ENCODE peak calls at places on chromosomes 2 and 18, in ten cellular contexts. Q is A172, T is tibial nerve, S is HL-60, N is iris pigment epithelial cell, X is NCI-H1930, R is COR-L47, A is endodermal cell, D is psoas muscle, I is LoVo. C is an unnamed sample.

GRCh38 chr18:789397-789796 is 22.6 kb downstream of the YES1 start:
- DNase-seq in Q (no peak), T (no peak), S (no peak), N (no peak), X (no peak), R (no peak), A (no peak), D (no peak), I (no peak), C (no peak)

GRCh38 chr2:232239956-232240681 is 138.4 kb upstream of the ALPP start:
- DNase-seq in Q (no peak), T (no peak), S (no peak), N (peak), X (no peak), R (no peak), A (no peak), D (no peak), I (no peak), C (no peak)

GRCh38 chr2:231191896-231192872 is 6.2 kb upstream of the ARMC9 start:
- DNase-seq in Q (peak), T (peak), S (no peak), N (peak), X (peak), R (no peak), A (peak), D (peak), I (no peak), C (no peak)

GRCh38 chr2:39516347-39517101 is 79.4 kb upstream of the MAP4K3 start:
- DNase-seq in Q (no peak), T (no peak), S (no peak), N (peak), X (no peak), R (peak), A (peak), D (peak), I (no peak), C (no peak)

GRCh38 chr2:215626812-215627281 is 191.0 kb upstream of the FN1 start:
- DNase-seq in Q (peak), T (no peak), S (no peak), N (peak), X (no peak), R (no peak), A (no peak), D (no peak), I (no peak), C (no peak)

GRCh38 chr2:84924173-84925106 is 19.0 kb downstream of the TMSB10 start:
- DNase-seq in Q (peak), T (no peak), S (no peak), N (peak), X (no peak), R (no peak), A (no peak), D (no peak), I (no peak), C (no peak)

GRCh38 chr2:14189929-14190328 is 442.6 kb upstream of the LRATD1 start:
- DNase-seq in Q (peak), T (no peak), S (no peak), N (peak), X (no peak), R (no peak), A (no peak), D (no peak), I (no peak), C (no peak)

GRCh38 chr2:50491541-50492114 is 540.3 kb downstream of the NRXN1 start:
- DNase-seq in Q (peak), T (no peak), S (no peak), N (peak), X (no peak), R (peak), A (peak), D (no peak), I (peak), C (peak)

GRCh38 chr18:37362158-37362890 is 203.3 kb downstream of the CELF4 start:
- DNase-seq in Q (no peak), T (no peak), S (no peak), N (no peak), X (no peak), R (peak), A (peak), D (no peak), I (no peak), C (no peak)

GRCh38 chr18:50128506-50129271 is 66.3 kb downstream of the MYO5B start:
- DNase-seq in Q (no peak), T (no peak), S (no peak), N (no peak), X (no peak), R (peak), A (peak), D (no peak), I (peak), C (no peak)

GRCh38 chr18:79515944-79516351 is 120.2 kb downstream of the NFATC1 start:
- DNase-seq in Q (no peak), T (no peak), S (no peak), N (no peak), X (no peak), R (no peak), A (peak), D (no peak), I (no peak), C (no peak)

GRCh38 chr2:127025357-127026062 is 81.4 kb downstream of the BIN1 start:
- DNase-seq in Q (peak), T (peak), S (no peak), N (peak), X (peak), R (peak), A (peak), D (peak), I (peak), C (peak)

GRCh38 chr2:155982111-155982510 is 350.4 kb downstream of the NR4A2 start:
- DNase-seq in Q (no peak), T (no peak), S (no peak), N (no peak), X (no peak), R (no peak), A (no peak), D (no peak), I (no peak), C (no peak)

GRCh38 chr2:128732976-128733431 is 414.3 kb upstream of the HS6ST1 start:
- DNase-seq in Q (no peak), T (no peak), S (peak), N (peak), X (no peak), R (no peak), A (no peak), D (no peak), I (no peak), C (no peak)

GRCh38 chr2:127060264-127060945 is 46.5 kb downstream of the BIN1 start:
- DNase-seq in Q (no peak), T (no peak), S (no peak), N (no peak), X (no peak), R (no peak), A (no peak), D (peak), I (no peak), C (no peak)

GRCh38 chr2:161238559-161239415 is 69.4 kb upstream of the PSMD14 start:
- DNase-seq in Q (no peak), T (peak), S (peak), N (peak), X (no peak), R (peak), A (peak), D (peak), I (no peak), C (peak)

GRCh38 chr2:213455316-213456008 is 171.2 kb downstream of the SPAG16 start:
- DNase-seq in Q (peak), T (no peak), S (no peak), N (no peak), X (no peak), R (no peak), A (peak), D (no peak), I (no peak), C (no peak)

GRCh38 chr2:38512211-38512610 is 90.5 kb downstream of the HNRNPLL start:
- DNase-seq in Q (no peak), T (no peak), S (no peak), N (no peak), X (no peak), R (no peak), A (no peak), D (no peak), I (no peak), C (no peak)

GRCh38 chr2:162073776-162074578 is at the start of gene DPP4:
- DNase-seq in Q (no peak), T (no peak), S (no peak), N (no peak), X (no peak), R (no peak), A (peak), D (peak), I (peak), C (no peak)

GRCh38 chr2:64594563-64594989 is 59.1 kb downstream of the SERTAD2 start:
- DNase-seq in Q (peak), T (no peak), S (no peak), N (no peak), X (no peak), R (no peak), A (no peak), D (no peak), I (peak), C (no peak)

GRCh38 chr18:48743046-48743445 is 204.2 kb downstream of the CTIF start:
- DNase-seq in Q (no peak), T (peak), S (peak), N (peak), X (no peak), R (no peak), A (no peak), D (peak), I (no peak), C (no peak)

GRCh38 chr2:211724933-211725332 is 813.7 kb downstream of the ERBB4 start:
- DNase-seq in Q (no peak), T (no peak), S (no peak), N (no peak), X (no peak), R (no peak), A (no peak), D (no peak), I (no peak), C (no peak)

GRCh38 chr2:111031546-111032484 is 88.9 kb upstream of the BCL2L11 start:
- DNase-seq in Q (no peak), T (no peak), S (no peak), N (no peak), X (no peak), R (no peak), A (no peak), D (no peak), I (no peak), C (no peak)

GRCh38 chr2:165927353-165927752 is 26.2 kb downstream of the TTC21B start:
- DNase-seq in Q (no peak), T (no peak), S (no peak), N (peak), X (no peak), R (no peak), A (no peak), D (no peak), I (no peak), C (no peak)

GRCh38 chr18:78924301-78925192 is 55.1 kb upstream of the SALL3 start:
- DNase-seq in Q (no peak), T (no peak), S (no peak), N (no peak), X (no peak), R (no peak), A (no peak), D (no peak), I (no peak), C (no peak)

GRCh38 chr2:152473151-152473857 is 138.3 kb downstream of the FMNL2 start:
- DNase-seq in Q (no peak), T (no peak), S (no peak), N (no peak), X (no peak), R (no peak), A (no peak), D (no peak), I (peak), C (no peak)

GRCh38 chr2:52810460-52810859 is 957.1 kb upstream of the CHAC2 start:
- DNase-seq in Q (peak), T (no peak), S (no peak), N (peak), X (no peak), R (peak), A (peak), D (no peak), I (peak), C (peak)

GRCh38 chr2:133635115-133635514 is 66.9 kb upstream of the NCKAP5 start:
- DNase-seq in Q (no peak), T (no peak), S (no peak), N (peak), X (no peak), R (no peak), A (no peak), D (no peak), I (no peak), C (no peak)

GRCh38 chr2:26178746-26179436 is 6.0 kb downstream of the GAREM2 start:
- DNase-seq in Q (no peak), T (no peak), S (no peak), N (no peak), X (no peak), R (no peak), A (peak), D (peak), I (no peak), C (no peak)

GRCh38 chr2:70340921-70341765 is 39.3 kb upstream of the FAM136A start:
- DNase-seq in Q (peak), T (no peak), S (peak), N (peak), X (no peak), R (peak), A (peak), D (no peak), I (peak), C (peak)

GRCh38 chr18:49100226-49100968 is 149.6 kb upstream of the SMAD7 start:
- DNase-seq in Q (no peak), T (no peak), S (no peak), N (peak), X (peak), R (no peak), A (no peak), D (no peak), I (no peak), C (no peak)

GRCh38 chr2:220682616-220683015 is 889.5 kb downstream of the EPHA4 start:
- DNase-seq in Q (peak), T (no peak), S (no peak), N (peak), X (no peak), R (no peak), A (no peak), D (no peak), I (no peak), C (no peak)

GRCh38 chr18:74990563-74991081 is 218.3 kb downstream of the PTGR3 start:
- DNase-seq in Q (no peak), T (no peak), S (peak), N (peak), X (no peak), R (peak), A (no peak), D (no peak), I (no peak), C (no peak)

GRCh38 chr2:113784823-113785744 is 28.6 kb upstream of the SLC35F5 start:
- DNase-seq in Q (no peak), T (no peak), S (no peak), N (no peak), X (no peak), R (no peak), A (no peak), D (no peak), I (no peak), C (no peak)